ENCODE peak calls at places on chromosomes 12 and 14, in seven cellular contexts. M, K, H, S, D, I and W are unnamed samples. For H3K4me1, the result is how much of the 10 kb centered on the place peaks cover.

GRCh38 chr12:6444031-6444430 is 724 bp upstream of the CD27 start:
- DNase-seq in K (no peak), D (no peak), I (no peak), S (no peak), M (no peak), H (no peak), W (no peak)

GRCh38 chr12:98750511-98750910 is 105.4 kb downstream of the APAF1 start:
- DNase-seq in D (peak), M (peak), I (no peak), S (no peak), K (no peak), H (peak), W (no peak)

GRCh38 chr14:92493492-92493891 is 20.1 kb upstream of the RIN3 start:
- DNase-seq in M (peak), S (no peak), D (no peak), H (no peak), K (no peak), I (no peak), W (no peak)

GRCh38 chr14:69674546-69675245 is 63.3 kb downstream of the SUSD6 start:
- DNase-seq in S (no peak), I (no peak), M (no peak), K (no peak), D (no peak), H (no peak), W (no peak)

GRCh38 chr12:65756956-65757511 is 67.2 kb upstream of the HMGA2 start:
- DNase-seq in K (no peak), D (no peak), H (peak), S (no peak), M (no peak), I (no peak), W (no peak)

GRCh38 chr14:54763761-54764160 is 138.9 kb downstream of the GCH1 start:
- DNase-seq in D (no peak), H (no peak), M (no peak), K (no peak), I (no peak), S (no peak), W (no peak)

GRCh38 chr12:20474443-20474842 is 106.1 kb downstream of the PDE3A start:
- DNase-seq in K (no peak), S (no peak), D (peak), I (no peak), H (peak), M (no peak), W (no peak)

GRCh38 chr14:20684662-20685456 is 499 bp downstream of the RNASE4 start:
- DNase-seq in K (no peak), I (peak), H (peak), D (peak), S (no peak), M (peak), W (peak)

GRCh38 chr12:3752096-3752709 is 706 bp downstream of the CRACR2A start:
- DNase-seq in H (no peak), D (peak), K (no peak), I (peak), S (no peak), M (peak), W (peak)

GRCh38 chr14:71658261-71658860 is 273.9 kb upstream of the RGS6 start:
- DNase-seq in K (no peak), D (no peak), H (no peak), M (no peak), I (no peak), S (no peak), W (no peak)

GRCh38 chr12:179131-179884 is 34.6 kb downstream of the SLC6A12 start:
- DNase-seq in S (no peak), M (no peak), I (no peak), K (no peak), H (no peak), D (peak), W (peak)

GRCh38 chr14:91309756-91310280 is 65.3 kb upstream of the GPR68 start:
- DNase-seq in K (no peak), D (no peak), I (no peak), M (no peak), H (no peak), S (no peak), W (no peak)

GRCh38 chr14:86604546-86604945 is 1074.6 kb downstream of the FLRT2 start:
- DNase-seq in I (no peak), H (peak), S (no peak), D (no peak), K (no peak), M (no peak), W (no peak)

DNA sequence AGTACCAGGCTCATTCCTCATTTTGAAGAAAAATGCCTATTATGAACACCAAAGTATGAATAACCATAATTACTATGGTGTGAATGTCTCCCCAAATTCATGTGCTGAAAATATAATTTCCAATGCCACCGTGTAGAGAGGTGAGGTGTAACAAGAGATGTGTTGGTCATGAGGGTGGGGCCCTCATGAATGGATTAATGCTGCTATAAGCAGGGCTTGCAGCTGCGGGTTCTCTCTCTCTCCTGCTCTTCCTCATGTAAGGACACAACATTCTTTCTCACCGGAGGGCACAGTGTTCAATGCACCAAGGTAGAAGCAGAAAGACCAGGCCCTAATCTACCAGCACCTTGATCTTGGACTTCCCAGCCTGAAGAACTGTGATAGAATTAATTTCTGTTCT is 70.0 kb downstream of the TMTC1 start:
- DNase-seq in H (no peak), M (no peak), K (no peak), S (no peak), I (no peak), D (no peak), W (no peak)
- H3K4me1 ChIP-seq in H (under half), M (under half), K (under half), S (under half), I (under half), D (under half), W (under half)

GRCh38 chr12:89278862-89279261 is 73.4 kb downstream of the DUSP6 start:
- DNase-seq in H (no peak), S (no peak), K (no peak), M (no peak), I (no peak), D (peak), W (no peak)

GRCh38 chr12:89279499-89279898 is 72.8 kb downstream of the DUSP6 start:
- DNase-seq in H (no peak), I (no peak), M (no peak), D (no peak), K (no peak), S (no peak), W (no peak)

GRCh38 chr12:89278169-89278568 is 74.1 kb downstream of the DUSP6 start:
- DNase-seq in K (no peak), S (no peak), H (no peak), M (no peak), I (no peak), D (peak), W (no peak)

GRCh38 chr12:89280833-89281533 is 71.3 kb downstream of the DUSP6 start:
- DNase-seq in D (no peak), S (no peak), M (no peak), K (no peak), I (no peak), H (peak), W (peak)

GRCh38 chr12:89281534-89281857 is 70.8 kb downstream of the DUSP6 start:
- DNase-seq in H (no peak), D (no peak), K (no peak), M (no peak), I (no peak), S (no peak), W (no peak)
- H3K23ac ChIP-seq in H (no peak), D (no peak), K (no peak), M (no peak), I (no peak), S (no peak), W (no peak)

GRCh38 chr12:27560126-27560525 is 36.1 kb downstream of the PPFIBP1 start:
- DNase-seq in M (no peak), I (no peak), D (no peak), S (no peak), H (no peak), K (no peak), W (no peak)
- H3K4me1 ChIP-seq in M (under half), I (under half), D (under half), S (under half), H (under half), K (under half), W (under half)

GRCh38 chr14:88321692-88322504 is 1.2 kb downstream of the KCNK10 start:
- DNase-seq in S (no peak), H (no peak), K (no peak), M (peak), D (peak), I (no peak), W (no peak)

GRCh38 chr14:88312262-88312661 is 10.8 kb downstream of the KCNK10 start:
- DNase-seq in H (no peak), S (no peak), I (no peak), D (no peak), K (no peak), M (no peak), W (no peak)

GRCh38 chr14:88316521-88316920 is 6.5 kb downstream of the KCNK10 start:
- DNase-seq in K (no peak), H (no peak), D (no peak), I (no peak), M (no peak), S (no peak), W (no peak)
- H3K23ac ChIP-seq in K (no peak), H (no peak), D (no peak), I (no peak), M (no peak), S (no peak), W (no peak)

GRCh38 chr12:76587428-76588178 is 28.0 kb upstream of the OSBPL8 start:
- DNase-seq in K (no peak), M (no peak), S (no peak), D (no peak), I (no peak), H (peak), W (peak)
- H3K4me1 ChIP-seq in K (under half), M (under half), S (under half), D (under half), I (under half), H (under half), W (under half)

DNA sequence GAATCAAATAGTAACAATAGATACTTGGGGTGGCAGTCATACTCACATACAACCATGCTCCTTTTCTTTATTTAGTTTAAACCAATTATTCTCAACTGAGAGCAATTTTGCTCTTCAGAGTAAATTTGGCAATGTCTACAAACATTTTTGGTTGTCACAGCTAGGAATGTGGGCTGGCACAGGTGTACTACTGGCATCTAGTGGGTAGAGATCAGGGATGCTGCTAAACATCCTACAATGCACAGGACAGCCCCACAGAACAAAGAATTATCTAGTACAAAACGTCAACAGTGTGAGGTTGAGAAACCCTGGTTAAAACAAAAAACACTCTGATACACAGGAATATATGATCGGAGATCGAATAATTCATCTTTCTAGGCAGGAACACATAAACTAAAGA is 186.5 kb downstream of the NELL2 start:
- DNase-seq in K (no peak), D (no peak), S (no peak), I (no peak), M (no peak), H (no peak), W (no peak)
- H3K23ac ChIP-seq in K (no peak), D (no peak), S (no peak), I (no peak), M (no peak), H (no peak), W (no peak)